ENCODE peak calls at places on chromosomes 4 and X, in four cellular contexts. K is tibial artery, O is suprapubic skin, M is GM23248. A is an unnamed sample.
A peak's percentile ranks its signal among the peaks of the same experiment; 100 is the strongest.

GRCh38 chrX:133444196-133444595 is 28.9 kb upstream of the GPC4 start:
- DNase-seq in O (no peak), K (no peak), M (no peak), A (no peak)

GRCh38 chr4:78370625-78371372 is 180.8 kb upstream of the ANXA3 start:
- DNase-seq in K (no peak), O (no peak), M (peak; percentile 3), A (no peak)

GRCh38 chrX:19152762-19153161 is 30.5 kb upstream of the ADGRG2 start:
- DNase-seq in K (no peak), M (peak; percentile 5), O (no peak), A (no peak)

GRCh38 chr4:154399259-154399974 is 92.2 kb downstream of the DCHS2 start:
- DNase-seq in O (no peak), K (no peak), M (peak; percentile 77), A (no peak)

GRCh38 chr4:186096681-186097080 is 7.8 kb upstream of the FAM149A start:
- DNase-seq in K (no peak), O (no peak), M (no peak), A (no peak)

GRCh38 chr4:8229341-8229975 is 30.4 kb downstream of the SH3TC1 start:
- DNase-seq in M (no peak), K (no peak), O (no peak), A (no peak)

GRCh38 chr4:17811078-17811603 is 362 bp downstream of the NCAPG start:
- DNase-seq in K (no peak), O (peak; percentile 64), M (peak; percentile 75), A (no peak)

GRCh38 chr4:155866177-155866576 is at the start of gene ASIC5:
- DNase-seq in K (no peak), O (no peak), M (no peak), A (no peak)

GRCh38 chrX:6505960-6506359 is 29.0 kb downstream of the VCX3A start:
- DNase-seq in K (no peak), M (no peak), O (no peak), A (no peak)

GRCh38 chr4:85812776-85813175 is 337.8 kb downstream of the ARHGAP24 start:
- DNase-seq in M (peak; percentile 15), O (no peak), K (no peak), A (no peak)

GRCh38 chr4:5566991-5567390 is 141.4 kb downstream of the EVC2 start:
- DNase-seq in O (no peak), K (no peak), M (no peak), A (no peak)

GRCh38 chr4:47533689-47534347 is 48.7 kb downstream of the ATP10D start:
- DNase-seq in M (no peak), O (no peak), K (no peak), A (no peak)

GRCh38 chr4:167606551-167606950 is 372.3 kb upstream of the SPOCK3 start:
- DNase-seq in M (no peak), O (no peak), K (no peak), A (no peak)

GRCh38 chr4:112978691-112979472 is 70.6 kb upstream of the ANK2 start:
- DNase-seq in O (no peak), M (peak; percentile 74), K (no peak), A (no peak)

GRCh38 chrX:110108381-110108796 is 105.5 kb downstream of the TMEM164 start:
- DNase-seq in K (peak; percentile 20), O (no peak), M (no peak), A (no peak)

GRCh38 chr4:92261256-92261655 is 42.5 kb upstream of the GRID2 start:
- DNase-seq in M (no peak), O (no peak), K (no peak), A (no peak)

GRCh38 chrX:65034641-65035450 is 58.6 kb upstream of the ZC4H2 start:
- DNase-seq in M (peak; percentile 91), K (peak; percentile 42), O (peak; percentile 65), A (peak; percentile 83)